ENCODE peak calls at places on chromosomes 16 and 17, in eight cellular contexts. One of them, this sample, is unnamed.

GRCh38 chr17:50207318-50207717 is 5.9 kb upstream of the COL1A1 start:
- DNase-seq in Panc1: no peak
- DNase-seq in HCT116: no peak
- DNase-seq in transverse colon: no peak
- DNase-seq in prostate gland: no peak
- DNase-seq in breast epithelium: no peak
- DNase-seq in GM12878: no peak
- DNase-seq in suprapubic skin: no peak
- DNase-seq in this sample: no peak

GRCh38 chr17:79843917-79844815 is 4.9 kb upstream of the CBX4 start:
- DNase-seq in suprapubic skin: peak
- DNase-seq in breast epithelium: no peak
- DNase-seq in Panc1: no peak
- DNase-seq in GM12878: no peak
- DNase-seq in prostate gland: no peak
- DNase-seq in HCT116: no peak
- DNase-seq in transverse colon: peak
- DNase-seq in this sample: no peak

GRCh38 chr16:52435573-52435972 is 111.4 kb downstream of the TOX3 start:
- DNase-seq in GM12878: no peak
- DNase-seq in suprapubic skin: no peak
- DNase-seq in Panc1: no peak
- DNase-seq in transverse colon: no peak
- DNase-seq in HCT116: no peak
- DNase-seq in breast epithelium: no peak
- DNase-seq in prostate gland: no peak
- DNase-seq in this sample: no peak

GRCh38 chr17:72510454-72511016 is 389.7 kb downstream of the SOX9 start:
- DNase-seq in prostate gland: no peak
- DNase-seq in transverse colon: no peak
- DNase-seq in HCT116: no peak
- DNase-seq in Panc1: no peak
- DNase-seq in breast epithelium: no peak
- DNase-seq in GM12878: peak
- DNase-seq in suprapubic skin: no peak
- DNase-seq in this sample: no peak

GRCh38 chr17:17391575-17392370 is 85.0 kb upstream of the MED9 start:
- DNase-seq in Panc1: no peak
- DNase-seq in transverse colon: peak
- DNase-seq in HCT116: no peak
- DNase-seq in breast epithelium: no peak
- DNase-seq in prostate gland: no peak
- DNase-seq in GM12878: peak
- DNase-seq in suprapubic skin: no peak
- DNase-seq in this sample: no peak

GRCh38 chr17:49136335-49136734 is 3.8 kb downstream of the B4GALNT2 start:
- DNase-seq in prostate gland: no peak
- DNase-seq in HCT116: no peak
- DNase-seq in Panc1: no peak
- DNase-seq in breast epithelium: no peak
- DNase-seq in GM12878: no peak
- DNase-seq in transverse colon: no peak
- DNase-seq in suprapubic skin: no peak
- DNase-seq in this sample: no peak

GRCh38 chr17:280901-281300 is 71.7 kb downstream of the RPH3AL start:
- DNase-seq in transverse colon: no peak
- DNase-seq in suprapubic skin: no peak
- DNase-seq in prostate gland: no peak
- DNase-seq in Panc1: no peak
- DNase-seq in HCT116: no peak
- DNase-seq in breast epithelium: no peak
- DNase-seq in GM12878: no peak
- DNase-seq in this sample: no peak

GRCh38 chr17:79091373-79091670 is 16.7 kb downstream of the ENGASE start:
- DNase-seq in HCT116: no peak
- DNase-seq in transverse colon: no peak
- DNase-seq in GM12878: no peak
- DNase-seq in suprapubic skin: no peak
- DNase-seq in breast epithelium: no peak
- DNase-seq in prostate gland: no peak
- DNase-seq in Panc1: no peak
- DNase-seq in this sample: no peak

GRCh38 chr17:61809816-61810392 is 53.4 kb downstream of the BRIP1 start:
- DNase-seq in transverse colon: no peak
- DNase-seq in HCT116: no peak
- DNase-seq in GM12878: no peak
- DNase-seq in prostate gland: no peak
- DNase-seq in suprapubic skin: no peak
- DNase-seq in breast epithelium: no peak
- DNase-seq in Panc1: no peak
- DNase-seq in this sample: peak

GRCh38 chr16:9232102-9232501 is 140.7 kb downstream of the HAPSTR1 start:
- DNase-seq in breast epithelium: no peak
- DNase-seq in suprapubic skin: no peak
- DNase-seq in prostate gland: no peak
- DNase-seq in transverse colon: no peak
- DNase-seq in GM12878: no peak
- DNase-seq in HCT116: no peak
- DNase-seq in Panc1: no peak
- DNase-seq in this sample: no peak

GRCh38 chr17:28874750-28875149 is 19.9 kb downstream of the ERAL1 start:
- DNase-seq in transverse colon: no peak
- DNase-seq in GM12878: no peak
- DNase-seq in prostate gland: no peak
- DNase-seq in breast epithelium: no peak
- DNase-seq in HCT116: no peak
- DNase-seq in suprapubic skin: no peak
- DNase-seq in Panc1: no peak
- DNase-seq in this sample: no peak

GRCh38 chr16:67463691-67464090 is 17.3 kb downstream of the ATP6V0D1 start:
- DNase-seq in Panc1: no peak
- DNase-seq in transverse colon: no peak
- DNase-seq in HCT116: no peak
- DNase-seq in GM12878: no peak
- DNase-seq in suprapubic skin: no peak
- DNase-seq in prostate gland: no peak
- DNase-seq in breast epithelium: no peak
- DNase-seq in this sample: no peak

GRCh38 chr17:13813347-13814240 is 211.9 kb upstream of the HS3ST3A1 start:
- DNase-seq in breast epithelium: no peak
- DNase-seq in HCT116: no peak
- DNase-seq in transverse colon: no peak
- DNase-seq in GM12878: no peak
- DNase-seq in suprapubic skin: no peak
- DNase-seq in Panc1: no peak
- DNase-seq in prostate gland: no peak
- DNase-seq in this sample: no peak

GRCh38 chr17:1008008-1008761 is 11.3 kb downstream of the TIMM22 start:
- DNase-seq in prostate gland: no peak
- DNase-seq in Panc1: no peak
- DNase-seq in transverse colon: no peak
- DNase-seq in breast epithelium: peak
- DNase-seq in GM12878: no peak
- DNase-seq in suprapubic skin: no peak
- DNase-seq in HCT116: no peak
- DNase-seq in this sample: no peak

GRCh38 chr17:78174332-78174869 is 6.0 kb downstream of the SYNGR2 start:
- DNase-seq in GM12878: no peak
- DNase-seq in suprapubic skin: peak
- DNase-seq in prostate gland: peak
- DNase-seq in transverse colon: peak
- DNase-seq in breast epithelium: peak
- DNase-seq in Panc1: no peak
- DNase-seq in HCT116: no peak
- DNase-seq in this sample: no peak

GRCh38 chr17:29615048-29615385 is 7.7 kb downstream of the CORO6 start:
- DNase-seq in prostate gland: no peak
- DNase-seq in GM12878: no peak
- DNase-seq in transverse colon: peak
- DNase-seq in HCT116: no peak
- DNase-seq in breast epithelium: no peak
- DNase-seq in Panc1: no peak
- DNase-seq in suprapubic skin: peak
- DNase-seq in this sample: no peak

GRCh38 chr16:81263470-81264200 is 25.1 kb downstream of the BCO1 start:
- DNase-seq in GM12878: no peak
- DNase-seq in Panc1: no peak
- DNase-seq in prostate gland: no peak
- DNase-seq in HCT116: no peak
- DNase-seq in breast epithelium: no peak
- DNase-seq in suprapubic skin: no peak
- DNase-seq in transverse colon: no peak
- DNase-seq in this sample: no peak

GRCh38 chr16:19147627-19148026 is 20.4 kb upstream of the SYT17 start:
- DNase-seq in HCT116: no peak
- DNase-seq in breast epithelium: no peak
- DNase-seq in transverse colon: no peak
- DNase-seq in Panc1: no peak
- DNase-seq in suprapubic skin: no peak
- DNase-seq in prostate gland: no peak
- DNase-seq in GM12878: no peak
- DNase-seq in this sample: no peak

GRCh38 chr16:27748868-27749546 is 199.1 kb downstream of the KATNIP start:
- DNase-seq in prostate gland: peak
- DNase-seq in transverse colon: peak
- DNase-seq in breast epithelium: no peak
- DNase-seq in HCT116: peak
- DNase-seq in suprapubic skin: no peak
- DNase-seq in Panc1: no peak
- DNase-seq in GM12878: peak
- DNase-seq in this sample: peak

DNA sequence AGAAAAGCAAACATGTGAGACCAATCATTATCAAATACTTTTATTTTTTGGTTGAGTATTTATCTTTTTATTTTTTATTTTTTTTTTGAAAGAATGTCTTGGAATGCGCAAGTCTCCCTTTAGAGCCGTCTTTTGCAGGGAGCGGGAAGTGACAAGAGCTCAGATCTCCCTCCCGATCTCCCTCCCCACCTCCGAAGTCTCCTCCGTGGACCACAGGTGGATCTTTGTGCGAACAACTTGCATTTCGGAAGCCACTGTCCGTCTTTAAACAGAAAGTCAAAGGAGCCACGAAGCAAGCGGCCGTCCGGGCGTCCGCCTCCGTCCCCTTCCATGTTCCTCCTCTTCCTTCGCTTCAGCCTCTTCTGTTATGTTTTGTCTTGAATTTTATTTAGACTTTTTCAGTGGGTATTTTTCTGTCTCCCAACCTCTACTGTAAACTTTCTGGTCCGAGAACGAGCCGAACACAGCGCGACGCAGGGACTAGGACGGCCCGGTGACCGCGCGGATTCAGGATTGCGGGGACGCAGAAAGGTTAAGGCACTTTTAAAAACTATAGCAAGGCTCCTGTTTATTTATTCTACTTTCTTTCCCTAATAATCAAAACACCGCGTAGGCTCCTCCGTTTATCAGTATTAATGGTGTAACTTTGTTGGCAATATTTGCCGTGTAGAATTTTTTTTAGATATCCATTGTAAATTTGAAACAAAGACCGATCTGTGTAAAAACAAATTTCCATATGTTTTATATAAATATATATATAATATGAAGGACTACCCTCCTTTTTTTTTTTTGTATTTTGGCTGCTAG is 3.3 kb downstream of the FOXF1 start:
- DNase-seq in suprapubic skin: no peak
- DNase-seq in HCT116: no peak
- DNase-seq in prostate gland: no peak
- DNase-seq in Panc1: no peak
- DNase-seq in breast epithelium: no peak
- DNase-seq in GM12878: no peak
- DNase-seq in transverse colon: no peak
- DNase-seq in this sample: no peak
- TF ChIP-seq POLR2AphosphoS5 in suprapubic skin: no peak
- TF ChIP-seq POLR2AphosphoS5 in HCT116: no peak
- TF ChIP-seq POLR2AphosphoS5 in prostate gland: no peak
- TF ChIP-seq POLR2AphosphoS5 in Panc1: no peak
- TF ChIP-seq POLR2AphosphoS5 in breast epithelium: no peak
- TF ChIP-seq POLR2AphosphoS5 in GM12878: no peak
- TF ChIP-seq POLR2AphosphoS5 in transverse colon: peak
- TF ChIP-seq POLR2AphosphoS5 in this sample: no peak

GRCh38 chr17:55654821-55655220 is 67.8 kb downstream of the TMEM100 start:
- DNase-seq in HCT116: no peak
- DNase-seq in breast epithelium: no peak
- DNase-seq in transverse colon: no peak
- DNase-seq in Panc1: no peak
- DNase-seq in suprapubic skin: no peak
- DNase-seq in prostate gland: no peak
- DNase-seq in GM12878: no peak
- DNase-seq in this sample: no peak
- TF ChIP-seq POLR2AphosphoS5 in HCT116: no peak
- TF ChIP-seq POLR2AphosphoS5 in breast epithelium: no peak
- TF ChIP-seq POLR2AphosphoS5 in transverse colon: peak
- TF ChIP-seq POLR2AphosphoS5 in Panc1: no peak
- TF ChIP-seq POLR2AphosphoS5 in suprapubic skin: no peak
- TF ChIP-seq POLR2AphosphoS5 in prostate gland: no peak
- TF ChIP-seq POLR2AphosphoS5 in GM12878: no peak
- TF ChIP-seq POLR2AphosphoS5 in this sample: no peak

GRCh38 chr16:46915483-46916025 is 31.4 kb downstream of the GPT2 start:
- DNase-seq in suprapubic skin: no peak
- DNase-seq in transverse colon: no peak
- DNase-seq in breast epithelium: no peak
- DNase-seq in GM12878: no peak
- DNase-seq in Panc1: no peak
- DNase-seq in prostate gland: no peak
- DNase-seq in HCT116: no peak
- DNase-seq in this sample: no peak
- TF ChIP-seq POLR2AphosphoS5 in suprapubic skin: no peak
- TF ChIP-seq POLR2AphosphoS5 in transverse colon: no peak
- TF ChIP-seq POLR2AphosphoS5 in breast epithelium: no peak
- TF ChIP-seq POLR2AphosphoS5 in GM12878: no peak
- TF ChIP-seq POLR2AphosphoS5 in Panc1: no peak
- TF ChIP-seq POLR2AphosphoS5 in prostate gland: no peak
- TF ChIP-seq POLR2AphosphoS5 in HCT116: no peak
- TF ChIP-seq POLR2AphosphoS5 in this sample: no peak

DNA sequence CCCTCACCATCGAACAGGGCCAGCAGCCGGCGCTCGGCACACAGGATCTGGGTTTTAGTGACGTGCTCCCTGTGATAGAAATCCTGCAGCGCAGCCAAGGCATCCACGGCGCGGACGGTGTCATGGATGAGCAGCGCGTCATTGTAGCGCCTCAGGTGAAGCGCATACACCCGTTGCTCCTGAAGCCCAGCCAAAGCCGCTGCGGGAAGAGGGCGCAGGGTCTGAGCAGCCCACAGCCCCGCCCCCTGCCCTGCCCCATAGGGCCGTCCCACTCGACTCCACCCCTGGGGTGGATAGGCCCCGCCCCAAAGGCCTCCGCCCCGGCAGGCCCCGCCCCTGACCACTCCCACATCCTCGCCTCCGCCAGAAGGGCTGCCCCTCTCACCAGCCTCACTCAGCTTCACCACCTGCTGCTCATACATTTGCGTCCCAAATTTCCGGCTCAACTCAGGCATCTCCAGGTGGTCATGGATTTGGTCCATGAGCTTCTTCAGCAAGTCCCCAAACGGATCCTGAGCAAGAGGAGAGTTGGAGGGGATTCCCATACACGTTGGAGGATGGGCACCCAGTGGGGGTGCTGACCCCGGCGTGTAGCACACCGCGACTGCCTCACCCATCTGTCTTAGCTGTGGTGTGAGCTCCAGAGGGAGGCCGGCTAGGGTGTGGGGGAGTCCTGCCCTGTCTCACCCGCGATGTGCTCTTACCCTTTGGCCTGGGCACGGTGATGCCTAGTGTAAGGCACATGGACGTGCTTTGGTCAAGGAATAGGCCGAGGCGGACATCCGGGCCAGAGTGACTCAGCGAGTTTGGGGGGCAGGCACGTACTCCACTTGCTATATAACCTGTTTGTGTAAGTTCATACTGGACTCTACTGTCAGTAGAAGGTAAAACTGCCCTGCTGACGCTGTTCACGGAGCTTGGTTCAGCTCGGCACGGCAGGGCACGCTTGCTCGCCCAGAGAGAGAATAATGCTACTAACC is 4.6 kb downstream of the DHX58 start:
- DNase-seq in Panc1: no peak
- DNase-seq in transverse colon: peak
- DNase-seq in breast epithelium: no peak
- DNase-seq in HCT116: peak
- DNase-seq in suprapubic skin: no peak
- DNase-seq in GM12878: no peak
- DNase-seq in prostate gland: peak
- DNase-seq in this sample: no peak
- TF ChIP-seq POLR2AphosphoS5 in Panc1: no peak
- TF ChIP-seq POLR2AphosphoS5 in transverse colon: no peak
- TF ChIP-seq POLR2AphosphoS5 in breast epithelium: no peak
- TF ChIP-seq POLR2AphosphoS5 in HCT116: peak
- TF ChIP-seq POLR2AphosphoS5 in suprapubic skin: no peak
- TF ChIP-seq POLR2AphosphoS5 in GM12878: no peak
- TF ChIP-seq POLR2AphosphoS5 in prostate gland: no peak
- TF ChIP-seq POLR2AphosphoS5 in this sample: no peak